ENCODE peak calls at places on chromosomes 6 and 20, in eight cellular contexts. Z is SW 1271, P is T1000, U is uterus, D is substantia nigra, R is NCI-H1436, M is non-pigmented ciliary epithelial cell, X is iPS-NIHi11. L is an unnamed sample.

GRCh38 chr6:16041327-16041726 is 87.6 kb upstream of the MYLIP start:
- DNase-seq in M (no peak), R (no peak), D (no peak), U (no peak), P (no peak), X (no peak), Z (no peak), L (no peak)

GRCh38 chr20:51542033-51542893 is at the start of gene NFATC2:
- DNase-seq in Z (no peak), P (no peak), U (no peak), R (no peak), X (peak; percentile 96), M (no peak), D (peak; percentile 46), L (peak; percentile 43)

GRCh38 chr6:165846123-165846966 is 183.3 kb upstream of the PDE10A start:
- DNase-seq in Z (no peak), M (no peak), X (no peak), D (no peak), P (no peak), R (no peak), U (no peak), L (no peak)

GRCh38 chr6:33417127-33417902 is 592 bp downstream of the CUTA start:
- DNase-seq in M (peak; percentile 67), X (no peak), U (no peak), D (no peak), P (peak; percentile 37), R (no peak), Z (peak; percentile 64), L (no peak)

GRCh38 chr6:144895890-144896289 is 610.8 kb downstream of the UTRN start:
- DNase-seq in D (no peak), P (no peak), U (no peak), Z (no peak), M (no peak), X (no peak), R (no peak), L (no peak)

GRCh38 chr6:6315660-6316059 is 4.8 kb downstream of the F13A1 start:
- DNase-seq in Z (peak; percentile 38), X (peak; percentile 44), U (peak; percentile 32), P (no peak), D (peak; percentile 3), M (no peak), R (no peak), L (no peak)

GRCh38 chr20:8757146-8757545 is 311.7 kb upstream of the PLCB4 start:
- DNase-seq in D (no peak), Z (peak; percentile 16), U (no peak), M (no peak), R (no peak), X (no peak), P (no peak), L (no peak)

GRCh38 chr6:3841711-3842565 is 7.2 kb upstream of the FAM50B start:
- DNase-seq in R (no peak), U (no peak), X (no peak), M (no peak), Z (peak; percentile 16), P (peak; percentile 32), D (no peak), L (peak; percentile 85)

GRCh38 chr20:57536759-57537724 is 12.1 kb upstream of the CTCFL start:
- DNase-seq in P (no peak), Z (no peak), U (no peak), M (no peak), X (no peak), R (no peak), D (no peak), L (no peak)

GRCh38 chr6:41687501-41688175 is 47.8 kb downstream of the TFEB start:
- DNase-seq in X (peak; percentile 73), Z (no peak), R (no peak), M (no peak), D (no peak), U (no peak), P (no peak), L (no peak)

GRCh38 chr20:12053348-12053747 is 135.7 kb downstream of the BTBD3 start:
- DNase-seq in Z (peak; percentile 77), P (no peak), U (no peak), R (no peak), M (peak; percentile 63), D (no peak), X (no peak), L (no peak)

GRCh38 chr6:19838442-19839236 is 1.5 kb downstream of the ID4 start:
- DNase-seq in R (no peak), P (no peak), X (peak; percentile 64), Z (no peak), U (no peak), M (no peak), D (peak; percentile 4), L (peak; percentile 18)

GRCh38 chr6:80468398-80468797 is 361.9 kb downstream of the BCKDHB start:
- DNase-seq in D (no peak), P (no peak), X (no peak), U (no peak), R (no peak), M (no peak), Z (no peak), L (no peak)

GRCh38 chr6:109434456-109434855 is 6.0 kb downstream of the PPIL6 start:
- DNase-seq in D (no peak), X (no peak), P (no peak), Z (no peak), R (no peak), M (no peak), U (no peak), L (no peak)

GRCh38 chr6:4295789-4296165 is 160.4 kb upstream of the ECI2 start:
- DNase-seq in M (no peak), P (no peak), X (no peak), U (no peak), D (no peak), R (no peak), Z (no peak), L (no peak)

GRCh38 chr6:166459272-166459671 is 76.5 kb upstream of the MPC1 start:
- DNase-seq in R (no peak), U (no peak), X (no peak), D (no peak), Z (no peak), M (no peak), P (no peak), L (no peak)

GRCh38 chr20:51184289-51184688 is 161.4 kb upstream of the KCNG1 start:
- DNase-seq in P (no peak), D (no peak), X (no peak), U (no peak), R (no peak), Z (no peak), M (no peak), L (no peak)

GRCh38 chr20:56163806-56164205 is 84.7 kb upstream of the MC3R start:
- DNase-seq in U (no peak), D (no peak), M (no peak), X (peak; percentile 32), R (no peak), P (no peak), Z (peak; percentile 7), L (no peak)

GRCh38 chr20:44068311-44068710 is 118.7 kb downstream of the JPH2 start:
- DNase-seq in P (no peak), D (no peak), Z (no peak), U (no peak), X (peak; percentile 52), M (no peak), R (no peak), L (no peak)